ENCODE peak calls at places on chromosome X, in eight cellular contexts. M is ovary, A is Peyer's patch, I is hepatocyte, O is tibial nerve, K is body of pancreas, B is spleen, C is aorta. N is an unnamed sample.

GRCh38 chrX:77446029-77446585 is 1.1 kb upstream of the FGF16 start:
- DNase-seq in M (no peak), A (no peak), I (peak; percentile 13), O (no peak), K (peak; percentile 48), B (no peak), C (no peak), N (no peak)

GRCh38 chrX:9855536-9856320 is 69.5 kb downstream of the SHROOM2 start:
- DNase-seq in M (peak; percentile 22), A (no peak), I (no peak), O (no peak), K (no peak), B (no peak), C (no peak), N (no peak)

GRCh38 chrX:143095841-143096240 is 70.1 kb downstream of the SPANXN4 start:
- DNase-seq in M (no peak), A (no peak), I (no peak), O (no peak), K (no peak), B (no peak), C (no peak), N (no peak)

GRCh38 chrX:151183912-151184565 is 7.7 kb downstream of the GPR50 start:
- DNase-seq in M (no peak), A (no peak), I (no peak), O (no peak), K (no peak), B (no peak), C (no peak), N (no peak)

GRCh38 chrX:21738950-21739287 is 19.0 kb downstream of the SMPX start:
- DNase-seq in M (no peak), A (no peak), I (no peak), O (no peak), K (no peak), B (no peak), C (no peak), N (no peak)

GRCh38 chrX:63350551-63350950 is 581 bp downstream of the SPIN4 start:
- DNase-seq in M (peak; percentile 14), A (peak; percentile 55), I (peak; percentile 18), O (no peak), K (peak; percentile 34), B (peak; percentile 75), C (peak; percentile 75), N (no peak)

GRCh38 chrX:119495734-119496520 is 27.7 kb downstream of the SLC25A5 start:
- DNase-seq in M (no peak), A (peak; percentile 61), I (no peak), O (no peak), K (no peak), B (no peak), C (peak; percentile 35), N (no peak)

GRCh38 chrX:70970482-70970999 is 39.6 kb upstream of the SLC7A3 start:
- DNase-seq in M (no peak), A (no peak), I (no peak), O (no peak), K (no peak), B (no peak), C (no peak), N (no peak)

GRCh38 chrX:136405126-136405525 is 82.6 kb upstream of the BRS3 start:
- DNase-seq in M (no peak), A (no peak), I (no peak), O (no peak), K (no peak), B (no peak), C (no peak), N (no peak)

GRCh38 chrX:15947648-15948317 is 93.2 kb upstream of the AP1S2 start:
- DNase-seq in M (no peak), A (no peak), I (peak; percentile 27), O (no peak), K (no peak), B (no peak), C (no peak), N (no peak)

GRCh38 chrX:140762061-140762460 is 52.5 kb downstream of the LINC00632 start:
- DNase-seq in M (no peak), A (peak; percentile 54), I (peak; percentile 76), O (peak; percentile 58), K (peak; percentile 59), B (no peak), C (no peak), N (peak; percentile 32)

GRCh38 chrX:22136711-22137110 is 104.6 kb downstream of the PHEX start:
- DNase-seq in M (no peak), A (no peak), I (no peak), O (no peak), K (no peak), B (no peak), C (no peak), N (no peak)

GRCh38 chrX:133297284-133297683 is 79.1 kb upstream of the TFDP3 start:
- DNase-seq in M (no peak), A (no peak), I (no peak), O (no peak), K (no peak), B (no peak), C (no peak), N (no peak)

GRCh38 chrX:153434801-153435200 is 11.1 kb downstream of the TREX2 start:
- DNase-seq in M (no peak), A (peak; percentile 4), I (no peak), O (no peak), K (no peak), B (no peak), C (peak; percentile 43), N (no peak)

GRCh38 chrX:139936259-139936658 is 3.4 kb upstream of the ATP11C start:
- DNase-seq in M (no peak), A (no peak), I (no peak), O (no peak), K (no peak), B (no peak), C (no peak), N (no peak)

GRCh38 chrX:13764765-13765164 is 30.2 kb downstream of the OFD1 start:
- DNase-seq in M (no peak), A (no peak), I (peak; percentile 10), O (no peak), K (peak; percentile 65), B (no peak), C (no peak), N (no peak)
- H3K27ac ChIP-seq in M (no peak overlapping the region), A (no peak overlapping the region), I (no peak overlapping the region), O (peak overlapping the region; percentile 7), K (no peak overlapping the region), B (peak overlapping the region; percentile 16), C (no peak overlapping the region), N (peak overlapping the region; percentile 45)

GRCh38 chrX:18889346-18889745 is 94.6 kb downstream of the PHKA2 start:
- DNase-seq in M (no peak), A (no peak), I (no peak), O (no peak), K (no peak), B (peak; percentile 41), C (no peak), N (no peak)
- H3K4me3 ChIP-seq in M (no peak overlapping the region), A (no peak overlapping the region), I (no peak overlapping the region), O (no peak overlapping the region), K (no peak overlapping the region), B (no peak overlapping the region), C (no peak overlapping the region), N (no peak overlapping the region)

DNA sequence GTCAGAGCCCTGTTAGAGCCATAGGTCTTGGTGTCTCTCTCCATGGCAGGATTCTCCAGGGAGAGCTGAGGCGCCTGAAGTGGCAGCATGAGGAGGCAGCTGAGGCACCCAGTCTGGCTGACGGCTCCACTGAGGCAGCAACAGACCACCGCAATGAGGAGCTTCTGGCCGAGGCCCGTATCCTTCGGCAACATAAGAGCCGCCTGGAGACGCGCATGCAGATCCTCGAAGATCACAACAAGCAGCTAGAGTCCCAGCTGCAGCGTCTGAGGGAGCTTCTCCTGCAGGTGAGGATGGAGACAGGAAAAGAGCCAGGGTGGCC is 32.9 kb downstream of the TAF7L start:
- DNase-seq in M (no peak), A (no peak), I (no peak), O (no peak), K (no peak), B (no peak), C (no peak), N (no peak)
- H3K9me3 ChIP-seq in M (no peaks in the 10 kb centered on the region), A (no peaks in the 10 kb centered on the region), I (no peaks in the 10 kb centered on the region), O (no peaks in the 10 kb centered on the region), K (no peaks in the 10 kb centered on the region), B (no peaks in the 10 kb centered on the region), C (no peaks in the 10 kb centered on the region), N (no peaks in the 10 kb centered on the region)

GRCh38 chrX:40085086-40085551 is 12.6 kb downstream of the BCOR start:
- DNase-seq in M (peak; percentile 44), A (no peak), I (peak; percentile 58), O (no peak), K (peak; percentile 57), B (no peak), C (no peak), N (no peak)

GRCh38 chrX:40083120-40083978 is 14.4 kb downstream of the BCOR start:
- DNase-seq in M (peak; percentile 51), A (peak; percentile 58), I (peak; percentile 68), O (no peak), K (peak; percentile 82), B (peak; percentile 84), C (peak; percentile 81), N (no peak)

GRCh38 chrX:40083979-40084359 is 13.8 kb downstream of the BCOR start:
- DNase-seq in M (no peak), A (no peak), I (no peak), O (no peak), K (no peak), B (no peak), C (no peak), N (no peak)

GRCh38 chrX:40085714-40086113 is 12.0 kb downstream of the BCOR start:
- DNase-seq in M (no peak), A (no peak), I (no peak), O (no peak), K (peak; percentile 73), B (no peak), C (peak; percentile 71), N (no peak)

GRCh38 chrX:40084471-40084870 is 13.3 kb downstream of the BCOR start:
- DNase-seq in M (no peak), A (no peak), I (no peak), O (no peak), K (no peak), B (no peak), C (no peak), N (no peak)
- H3K27ac ChIP-seq in M (no peak overlapping the region), A (no peak overlapping the region), I (no peak overlapping the region), O (no peak overlapping the region), K (peak overlapping the region; percentile 80), B (no peak overlapping the region), C (no peak overlapping the region), N (no peak overlapping the region)

N was measured in lung.